ENCODE peak calls at places on chromosomes 6 and 20, in seven cellular contexts. F is adrenal gland, U is uterus, E is transverse colon, G is endothelial cell of umbilical vein, A is lower leg skin, H is heart left ventricle. I is an unnamed sample.
A peak's percentile ranks its signal among the peaks of the same experiment; 100 is the strongest.

GRCh38 chr20:57612436-57612835 is 7.8 kb downstream of the ZBP1 start:
- DNase-seq in E (no peak), A (peak; percentile 62), F (no peak), U (no peak), H (no peak), G (no peak), I (no peak)

GRCh38 chr6:43900560-43901329 is 130.7 kb downstream of the VEGFA start:
- DNase-seq in H (no peak), F (no peak), E (no peak), A (peak; percentile 82), U (no peak), G (no peak), I (no peak)

GRCh38 chr6:108295676-108296075 is 822 bp downstream of the AFG1L start:
- DNase-seq in U (no peak), H (no peak), E (no peak), G (no peak), F (no peak), A (no peak), I (no peak)

GRCh38 chr6:128870751-128871150 is 12.2 kb upstream of the LAMA2 start:
- DNase-seq in F (no peak), H (no peak), U (no peak), A (no peak), E (no peak), G (no peak), I (no peak)

GRCh38 chr6:66396549-66396948 is 689.5 kb upstream of the EYS start:
- DNase-seq in A (no peak), H (no peak), G (no peak), U (no peak), F (no peak), E (no peak), I (no peak)

GRCh38 chr6:81144346-81144745 is 608.1 kb downstream of the TENT5A start:
- DNase-seq in F (no peak), H (no peak), E (no peak), U (no peak), A (no peak), G (no peak), I (no peak)

GRCh38 chr20:62997626-62998025 is 9.1 kb downstream of the BHLHE23 start:
- DNase-seq in E (no peak), H (no peak), F (no peak), A (no peak), G (no peak), U (no peak), I (no peak)

GRCh38 chr6:167537816-167538215 is 212.9 kb downstream of the TTLL2 start:
- DNase-seq in U (no peak), G (no peak), E (no peak), H (no peak), F (no peak), A (no peak), I (no peak)

GRCh38 chr6:41780623-41781301 is at the start of gene PRICKLE4:
- DNase-seq in E (peak; percentile 59), U (peak; percentile 53), A (peak; percentile 88), H (peak; percentile 76), G (peak; percentile 43), F (peak; percentile 78), I (peak; percentile 90)

GRCh38 chr20:4703281-4703676 is 18.4 kb upstream of the PRND start:
- DNase-seq in U (no peak), F (no peak), G (no peak), A (peak; percentile 31), E (no peak), H (no peak), I (no peak)

GRCh38 chr6:151627689-151628444 is 134.1 kb downstream of the CCDC170 start:
- DNase-seq in F (no peak), H (no peak), A (no peak), G (no peak), U (no peak), E (no peak), I (no peak)

GRCh38 chr6:57013501-57013900 is 33.0 kb upstream of the KIAA1586 start:
- DNase-seq in F (no peak), E (no peak), H (no peak), G (no peak), U (no peak), A (no peak), I (no peak)

GRCh38 chr6:48706310-48706709 is 595.3 kb upstream of the PTCHD4 start:
- DNase-seq in E (no peak), G (no peak), U (no peak), A (no peak), F (no peak), H (no peak), I (no peak)

GRCh38 chr20:51118216-51118615 is 95.3 kb upstream of the KCNG1 start:
- DNase-seq in F (no peak), E (no peak), U (no peak), G (no peak), A (no peak), H (no peak), I (no peak)

GRCh38 chr6:133393891-133394290 is 152.7 kb downstream of the EYA4 start:
- DNase-seq in H (no peak), E (no peak), G (no peak), U (no peak), F (no peak), A (no peak), I (no peak)
- TF ChIP-seq POLR2A in H (no peak), E (no peak), G (no peak), U (no peak), F (no peak), A (no peak), I (no peak)

DNA sequence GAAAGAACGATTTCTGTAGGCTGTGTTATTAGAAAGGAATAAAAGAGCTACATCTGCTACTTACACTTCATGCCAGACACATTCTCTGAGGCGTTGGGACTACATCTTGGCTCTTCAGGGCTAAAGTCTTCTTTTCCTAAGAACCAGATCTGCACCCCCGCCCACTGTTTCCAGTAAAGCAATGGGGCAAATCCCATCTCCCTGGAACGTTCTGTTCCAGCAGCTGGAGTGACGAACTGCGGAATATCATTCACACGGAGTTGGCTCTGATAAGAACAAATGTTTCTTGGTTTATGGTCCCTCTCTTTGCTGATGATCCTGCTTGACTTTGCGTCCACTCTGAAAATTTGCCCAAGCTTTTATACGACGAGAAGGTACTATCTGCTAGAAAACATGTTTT is 27.0 kb downstream of the FAM50B start:
- DNase-seq in E (no peak), F (peak; percentile 21), A (peak; percentile 91), H (no peak), U (peak; percentile 51), G (no peak), I (peak; percentile 42)
- H3K4me3 ChIP-seq in E (no peak overlapping the region), F (no peak overlapping the region), A (no peak overlapping the region), H (peak overlapping the region; percentile 8), U (no peak overlapping the region), G (no peak overlapping the region), I (no peak overlapping the region)

DNA sequence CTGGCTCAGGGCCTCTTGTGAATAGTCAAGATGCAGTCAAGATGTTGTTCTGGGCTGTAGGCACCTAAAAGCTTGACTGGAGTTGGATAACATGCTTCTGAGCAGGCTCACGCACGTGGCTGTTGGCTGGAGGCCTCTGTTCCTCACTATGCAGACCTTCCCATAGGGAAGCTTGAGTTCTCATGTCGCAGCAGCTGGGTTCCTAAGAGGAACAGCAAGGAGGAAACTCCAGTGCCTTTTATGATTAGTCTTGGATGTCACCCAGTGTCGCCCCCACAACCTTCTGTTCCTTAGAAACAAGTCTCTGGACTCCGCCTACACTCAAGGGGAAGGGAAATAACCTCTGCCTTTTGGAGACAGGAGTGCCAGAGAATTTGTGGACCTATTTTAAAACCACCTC is 210.7 kb downstream of the BCAS1 start:
- DNase-seq in U (peak; percentile 46), H (peak; percentile 66), E (peak; percentile 35), F (peak; percentile 47), G (no peak), A (no peak), I (peak; percentile 55)
- TF ChIP-seq POLR2A in U (no peak), H (no peak), E (no peak), F (no peak), G (no peak), A (no peak), I (no peak)

DNA sequence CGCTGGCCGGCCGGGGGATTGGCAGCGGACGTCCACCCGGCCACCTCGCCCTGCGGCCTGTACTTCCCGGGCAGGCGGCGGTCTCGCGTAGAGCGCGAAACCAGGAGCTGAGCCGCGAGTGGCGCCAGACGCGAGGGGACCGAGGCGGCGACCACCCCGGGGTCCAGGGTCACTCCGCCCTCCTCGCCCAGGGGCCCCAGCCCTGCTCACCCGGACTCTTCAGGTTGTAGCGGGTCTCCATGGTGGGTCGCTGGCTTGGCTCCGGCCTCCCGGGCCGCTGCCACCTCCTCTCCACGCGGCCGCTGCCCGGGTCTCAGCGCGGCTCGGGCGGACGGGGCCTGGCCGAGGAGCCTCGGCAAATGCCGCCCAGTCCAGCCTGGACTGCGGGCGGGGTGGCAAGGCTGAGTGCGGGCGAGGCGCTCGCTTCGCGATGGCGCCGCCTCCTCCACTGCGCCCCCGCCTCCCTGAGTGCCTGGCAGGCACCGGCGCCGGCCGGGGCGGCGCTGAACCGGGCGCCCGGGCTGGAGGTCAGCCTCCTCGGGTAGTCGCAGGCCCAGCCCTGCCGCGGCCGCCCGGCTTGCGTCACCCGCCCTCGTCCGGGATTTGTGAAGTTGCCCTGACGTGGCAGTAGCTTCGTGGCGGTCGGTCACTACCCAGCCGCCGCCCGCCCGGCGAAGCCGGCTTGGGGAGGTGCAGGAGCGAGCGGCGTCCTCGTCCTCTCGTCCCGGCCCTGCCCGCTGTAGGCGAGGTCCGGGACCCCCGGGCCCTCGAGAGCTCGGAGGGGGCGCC is at the start of gene UBE2J1:
- DNase-seq in E (peak; percentile 96), U (peak; percentile 92), A (peak; percentile 98), H (peak; percentile 98), F (peak; percentile 97), G (peak; percentile 94), I (peak; percentile 96)
- H3K4me3 ChIP-seq in E (peak within 1 kb of the TSS; percentile 88), U (peak within 1 kb of the TSS; percentile 77), A (peak within 1 kb of the TSS; percentile 89), H (peak within 1 kb of the TSS; percentile 73), F (peak within 1 kb of the TSS; percentile 46), G (peak within 1 kb of the TSS; percentile 100), I (peak within 1 kb of the TSS; percentile 63)

DNA sequence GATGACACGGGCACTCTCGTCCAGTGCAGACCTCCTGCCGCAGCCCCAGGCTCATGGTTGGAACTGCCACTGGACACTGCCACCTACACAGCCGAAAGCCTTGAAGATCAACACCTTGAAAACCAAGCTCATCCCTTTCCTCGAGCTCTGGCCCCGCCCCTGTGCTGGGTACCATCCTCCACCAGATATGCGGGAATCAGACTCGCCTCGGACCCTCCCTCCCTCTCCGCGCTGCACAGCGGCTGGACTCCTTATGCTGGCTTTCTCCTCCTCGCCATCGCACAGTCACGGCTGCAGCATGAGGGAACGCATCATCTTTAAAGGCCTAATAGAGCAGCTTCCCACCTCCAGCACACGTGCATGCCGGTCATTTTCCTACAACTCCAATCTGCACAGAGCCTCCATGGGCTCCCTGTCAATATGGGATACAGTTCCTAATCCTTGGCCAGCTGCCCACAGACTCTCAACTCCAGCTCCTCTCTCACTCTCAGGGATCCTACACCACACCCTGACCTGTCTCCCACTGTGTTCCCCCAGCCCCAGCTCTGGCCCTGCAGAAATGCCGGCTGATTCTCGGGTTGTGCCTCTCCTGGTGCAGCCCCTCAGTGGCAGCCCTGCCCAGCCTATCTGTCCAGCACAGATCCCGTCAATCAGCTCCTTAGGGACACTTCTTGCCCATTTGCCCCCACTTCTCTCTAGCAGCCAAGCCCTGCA is 23.2 kb downstream of the TXNDC5 start:
- DNase-seq in U (no peak), F (no peak), A (no peak), H (no peak), G (peak; percentile 64), E (no peak), I (no peak)
- TF ChIP-seq POLR2A in U (no peak), F (no peak), A (no peak), H (no peak), G (peak; percentile 83), E (no peak), I (no peak)

DNA sequence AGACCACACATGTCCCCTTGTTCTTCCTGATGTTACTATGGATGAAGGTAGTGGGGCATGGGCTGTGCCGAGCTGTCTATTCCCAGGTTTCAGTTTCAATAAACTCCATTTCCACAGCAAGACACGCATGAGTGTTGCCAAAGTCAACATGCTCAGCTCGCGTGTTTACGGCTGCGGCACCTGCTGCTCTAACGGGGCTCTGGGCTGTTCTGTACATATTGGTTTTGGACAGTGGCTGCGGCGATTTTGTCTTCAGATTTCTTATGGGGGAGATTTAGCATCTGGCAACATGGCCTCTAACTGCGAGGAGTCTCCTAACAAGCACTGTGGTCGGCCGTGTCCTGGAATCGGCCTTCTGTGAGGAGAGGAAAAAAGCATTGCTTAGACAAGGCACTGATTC is 58.6 kb downstream of the TMEM242 start:
- DNase-seq in H (no peak), G (peak; percentile 24), U (no peak), A (no peak), E (no peak), F (no peak), I (no peak)
- H3K4me3 ChIP-seq in H (no peak overlapping the region), G (no peak overlapping the region), U (no peak overlapping the region), A (no peak overlapping the region), E (no peak overlapping the region), F (no peak overlapping the region), I (no peak overlapping the region)

I was measured in body of pancreas.